ENCODE peak calls at places on chromosomes 3 and 15, in seven cellular contexts. W is H1, Q is HCT116, B is GM12878, X is HepG2, R is K562, D is SK-N-SH. Z is an unnamed sample.

GRCh38 chr3:134799393-134799792 is 4.3 kb downstream of the EPHB1 start:
- DNase-seq in W (no peak), Q (no peak), B (no peak), X (no peak), R (no peak), D (no peak), Z (peak)

GRCh38 chr3:52202384-52203077 is 4.6 kb downstream of the ALAS1 start:
- DNase-seq in W (no peak), Q (no peak), B (no peak), X (no peak), R (no peak), D (no peak), Z (no peak)

GRCh38 chr3:10397879-10398278 is 77.0 kb upstream of the SEC13 start:
- DNase-seq in W (no peak), Q (no peak), B (no peak), X (no peak), R (no peak), D (no peak), Z (no peak)

GRCh38 chr3:112199622-112200316 is 66.7 kb upstream of the GCSAM start:
- DNase-seq in W (no peak), Q (peak), B (no peak), X (no peak), R (no peak), D (no peak), Z (no peak)

GRCh38 chr15:66908503-66909095 is 156.8 kb upstream of the SMAD3 start:
- DNase-seq in W (no peak), Q (no peak), B (no peak), X (no peak), R (no peak), D (no peak), Z (no peak)

GRCh38 chr3:32113981-32114566 is 7.7 kb downstream of the GPD1L start:
- DNase-seq in W (no peak), Q (no peak), B (no peak), X (no peak), R (no peak), D (no peak), Z (no peak)

GRCh38 chr3:59611649-59612431 is 562.0 kb upstream of the CFAP20DC start:
- DNase-seq in W (no peak), Q (no peak), B (no peak), X (no peak), R (no peak), D (peak), Z (no peak)

GRCh38 chr3:126931806-126932187 is 51.1 kb upstream of the PLXNA1 start:
- DNase-seq in W (no peak), Q (no peak), B (no peak), X (no peak), R (no peak), D (no peak), Z (no peak)

GRCh38 chr3:124174463-124174862 is 182.5 kb upstream of the ROPN1 start:
- DNase-seq in W (no peak), Q (no peak), B (no peak), X (no peak), R (no peak), D (peak), Z (peak)

GRCh38 chr15:73352082-73352481 is 16.7 kb downstream of the HCN4 start:
- DNase-seq in W (no peak), Q (no peak), B (no peak), X (no peak), R (no peak), D (no peak), Z (no peak)

GRCh38 chr3:11845661-11846060 is 1.0 kb downstream of the TAMM41 start:
- DNase-seq in W (no peak), Q (no peak), B (no peak), X (no peak), R (no peak), D (no peak), Z (no peak)

GRCh38 chr3:115548611-115549010 is 74.7 kb upstream of the GAP43 start:
- DNase-seq in W (no peak), Q (no peak), B (no peak), X (no peak), R (no peak), D (no peak), Z (no peak)

GRCh38 chr15:41043276-41043675 is 72.8 kb downstream of the INO80 start:
- DNase-seq in W (no peak), Q (no peak), B (no peak), X (peak), R (no peak), D (no peak), Z (no peak)

GRCh38 chr3:190721330-190721729 is 141.2 kb downstream of the GMNC start:
- DNase-seq in W (no peak), Q (no peak), B (peak), X (no peak), R (no peak), D (no peak), Z (no peak)

GRCh38 chr15:83992356-83993031 is 243.1 kb upstream of the GOLGA6L4 start:
- DNase-seq in W (no peak), Q (no peak), B (peak), X (no peak), R (no peak), D (no peak), Z (no peak)

GRCh38 chr15:83112959-83113299 is 5.5 kb downstream of the TM6SF1 start:
- DNase-seq in W (no peak), Q (no peak), B (no peak), X (no peak), R (no peak), D (no peak), Z (no peak)

GRCh38 chr15:70246623-70247200 is 149.0 kb upstream of the TLE3 start:
- DNase-seq in W (no peak), Q (no peak), B (no peak), X (no peak), R (no peak), D (no peak), Z (no peak)

GRCh38 chr15:69725957-69726356 is 273.3 kb downstream of the RPLP1 start:
- DNase-seq in W (no peak), Q (no peak), B (no peak), X (no peak), R (no peak), D (no peak), Z (no peak)

GRCh38 chr15:30065025-30065801 is 17.5 kb upstream of the GOLGA8J start:
- DNase-seq in W (no peak), Q (no peak), B (no peak), X (no peak), R (no peak), D (no peak), Z (no peak)

GRCh38 chr15:95457520-95457919 is 873.0 kb upstream of the NR2F2 start:
- DNase-seq in W (no peak), Q (no peak), B (no peak), X (no peak), R (no peak), D (no peak), Z (no peak)

GRCh38 chr3:190741788-190742187 is 120.7 kb downstream of the GMNC start:
- DNase-seq in W (no peak), Q (no peak), B (no peak), X (no peak), R (no peak), D (no peak), Z (no peak)

GRCh38 chr3:141383555-141384129 is 15.3 kb downstream of the ZBTB38 start:
- DNase-seq in W (no peak), Q (no peak), B (no peak), X (no peak), R (no peak), D (no peak), Z (no peak)

GRCh38 chr15:80036067-80036466 is 23.4 kb upstream of the ZFAND6 start:
- DNase-seq in W (no peak), Q (no peak), B (no peak), X (no peak), R (no peak), D (no peak), Z (no peak)

GRCh38 chr3:181711325-181712135 is at the start of gene SOX2:
- DNase-seq in W (peak), Q (peak), B (no peak), X (peak), R (peak), D (peak), Z (peak)

GRCh38 chr3:114319453-114319852 is 25.6 kb downstream of the TIGIT start:
- DNase-seq in W (peak), Q (no peak), B (no peak), X (peak), R (no peak), D (no peak), Z (peak)

GRCh38 chr3:196631655-196632032 is 7.8 kb upstream of the NRROS start:
- DNase-seq in W (no peak), Q (no peak), B (no peak), X (no peak), R (peak), D (no peak), Z (no peak)

GRCh38 chr3:100335137-100335833 is 728 bp downstream of the NIT2 start:
- DNase-seq in W (no peak), Q (no peak), B (no peak), X (peak), R (peak), D (peak), Z (no peak)

GRCh38 chr3:62003833-62004232 is 369.5 kb downstream of the FEZF2 start:
- DNase-seq in W (no peak), Q (no peak), B (no peak), X (no peak), R (no peak), D (no peak), Z (no peak)

GRCh38 chr3:13705702-13706280 is 156.9 kb downstream of the FBLN2 start:
- DNase-seq in W (no peak), Q (no peak), B (no peak), X (no peak), R (no peak), D (no peak), Z (no peak)

GRCh38 chr3:52053307-52054304 is 2.8 kb downstream of the DUSP7 start:
- DNase-seq in W (no peak), Q (no peak), B (peak), X (no peak), R (no peak), D (no peak), Z (peak)

GRCh38 chr3:195160257-195160898 is 110.6 kb downstream of the XXYLT1 start:
- DNase-seq in W (no peak), Q (no peak), B (no peak), X (peak), R (no peak), D (peak), Z (no peak)

GRCh38 chr15:69410290-69410874 is 3.8 kb upstream of the KIF23 start:
- DNase-seq in W (no peak), Q (peak), B (no peak), X (peak), R (no peak), D (peak), Z (peak)

GRCh38 chr3:21407743-21408142 is 343.3 kb downstream of the ZNF385D start:
- DNase-seq in W (no peak), Q (no peak), B (no peak), X (no peak), R (no peak), D (no peak), Z (no peak)

GRCh38 chr3:84092907-84093306 is 865.9 kb upstream of the CADM2 start:
- DNase-seq in W (no peak), Q (no peak), B (no peak), X (no peak), R (no peak), D (no peak), Z (no peak)

GRCh38 chr3:50416736-50417636 is 57.7 kb upstream of the TMEM115 start:
- DNase-seq in W (no peak), Q (no peak), B (no peak), X (no peak), R (no peak), D (no peak), Z (no peak)

GRCh38 chr15:49644364-49644794 is 23.5 kb downstream of the DTWD1 start:
- DNase-seq in W (no peak), Q (no peak), B (no peak), X (no peak), R (no peak), D (no peak), Z (no peak)

GRCh38 chr15:28975766-28976179 is 90.0 kb downstream of the APBA2 start:
- DNase-seq in W (peak), Q (peak), B (no peak), X (peak), R (peak), D (peak), Z (peak)

GRCh38 chr15:59410448-59410896 is 27.5 kb upstream of the FAM81A start:
- DNase-seq in W (no peak), Q (no peak), B (peak), X (peak), R (no peak), D (no peak), Z (no peak)

GRCh38 chr3:123816673-123817207 is 67.4 kb downstream of the MYLK start:
- DNase-seq in W (no peak), Q (no peak), B (no peak), X (no peak), R (no peak), D (no peak), Z (no peak)

GRCh38 chr3:185729335-185729715 is 95.5 kb downstream of the IGF2BP2 start:
- DNase-seq in W (no peak), Q (no peak), B (no peak), X (no peak), R (no peak), D (no peak), Z (no peak)

GRCh38 chr3:177905173-177905894 is 630.9 kb upstream of the KCNMB2 start:
- DNase-seq in W (no peak), Q (no peak), B (no peak), X (no peak), R (no peak), D (no peak), Z (peak)
- TF ChIP-seq JUND in W (no peak), Q (no peak), B (no peak), X (no peak), R (no peak), D (peak), Z (no peak)

DNA sequence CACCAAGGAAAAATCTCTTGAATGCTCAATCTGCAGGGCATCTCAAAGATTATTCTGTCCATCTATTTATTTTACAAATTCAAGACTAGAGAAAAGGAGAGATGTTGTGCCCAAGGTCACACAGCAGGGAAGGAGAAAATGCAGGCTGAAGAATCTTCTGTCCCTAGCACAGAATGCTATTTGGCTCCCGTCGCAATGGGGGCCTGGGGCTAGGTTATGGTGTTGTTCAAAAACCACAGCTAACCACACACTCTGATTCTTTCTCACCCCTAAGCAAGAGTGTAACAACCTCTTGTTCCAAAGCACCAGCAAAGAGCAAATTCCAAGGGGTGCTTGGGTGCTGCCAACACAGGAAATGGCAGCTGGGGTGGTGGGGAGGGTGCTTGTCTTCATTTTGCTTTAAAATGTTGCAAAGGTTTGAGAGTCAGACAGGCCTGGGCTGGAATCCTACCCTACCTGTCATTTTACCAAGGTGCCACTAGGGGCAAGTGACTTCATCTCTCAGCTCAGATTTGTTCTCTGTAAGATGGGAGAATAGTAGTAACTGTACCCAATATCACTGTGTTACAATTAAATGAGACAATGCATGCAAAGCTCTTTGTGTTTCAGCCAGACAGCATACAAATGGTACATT is 112.5 kb downstream of the ADAMTS9 start:
- DNase-seq in W (no peak), Q (peak), B (no peak), X (peak), R (peak), D (peak), Z (no peak)
- TF ChIP-seq JUND in W (no peak), Q (no peak), B (no peak), X (no peak), R (no peak), D (no peak), Z (no peak)

GRCh38 chr15:74422723-74423442 is 10.9 kb downstream of the SEMA7A start:
- DNase-seq in W (peak), Q (no peak), B (no peak), X (peak), R (no peak), D (no peak), Z (peak)

GRCh38 chr15:74420193-74420905 is 13.4 kb downstream of the SEMA7A start:
- DNase-seq in W (no peak), Q (no peak), B (no peak), X (peak), R (no peak), D (no peak), Z (peak)

GRCh38 chr15:74423443-74424257 is 10.1 kb downstream of the SEMA7A start:
- DNase-seq in W (no peak), Q (peak), B (no peak), X (peak), R (no peak), D (no peak), Z (no peak)

GRCh38 chr15:74421302-74422245 is 12.2 kb downstream of the SEMA7A start:
- DNase-seq in W (no peak), Q (no peak), B (no peak), X (peak), R (no peak), D (no peak), Z (no peak)

DNA sequence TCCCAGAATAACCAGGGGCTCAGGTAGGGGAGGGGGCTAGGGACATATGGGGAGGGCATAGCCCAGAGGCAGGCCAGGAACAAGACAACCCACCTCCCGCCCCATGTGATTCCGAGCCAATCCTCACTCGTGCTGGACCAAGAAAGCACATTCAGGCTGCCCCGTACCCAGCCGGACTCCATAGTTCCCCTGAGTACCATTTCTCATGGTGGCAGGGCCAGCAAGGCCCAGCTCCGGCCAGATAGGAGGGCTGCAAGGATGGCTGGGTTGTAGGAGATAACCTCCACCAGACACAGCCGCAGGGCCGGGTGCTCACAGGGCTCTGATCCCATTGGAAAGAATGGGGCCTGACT is 11.4 kb downstream of the SEMA7A start:
- DNase-seq in W (no peak), Q (no peak), B (no peak), X (no peak), R (no peak), D (no peak), Z (no peak)
- TF ChIP-seq JUND in W (no peak), Q (no peak), B (no peak), X (no peak), R (no peak), D (no peak), Z (no peak)

GRCh38 chr15:98865397-98866339 is 141.9 kb downstream of the PGPEP1L start:
- DNase-seq in W (no peak), Q (peak), B (no peak), X (peak), R (peak), D (peak), Z (peak)
- TF ChIP-seq JUND in W (no peak), Q (no peak), B (no peak), X (no peak), R (no peak), D (no peak), Z (no peak)